ENCODE peak calls at places on chromosomes 12 and 14, in four cellular contexts. V is fibroblast of pulmonary artery, O is PC-9, J is GM13977. E is an unnamed sample.

GRCh38 chr12:132196038-132196872 is 52.0 kb downstream of the NOC4L start:
- DNase-seq in J (no peak), V (no peak), O (no peak), E (no peak)

GRCh38 chr12:38515912-38516311 is 199.3 kb downstream of the ALG10B start:
- DNase-seq in V (no peak), O (no peak), J (no peak), E (no peak)

GRCh38 chr12:43271659-43272058 is 280.3 kb downstream of the ADAMTS20 start:
- DNase-seq in V (no peak), O (no peak), J (no peak), E (no peak)

GRCh38 chr14:36221097-36221496 is 44.6 kb upstream of the PTCSC3 start:
- DNase-seq in J (no peak), O (no peak), V (no peak), E (no peak)

GRCh38 chr12:93302331-93303229 is 75.1 kb upstream of the NUDT4 start:
- DNase-seq in O (no peak), J (no peak), V (peak), E (no peak)

GRCh38 chr12:12779529-12779928 is 5.9 kb upstream of the APOLD1 start:
- DNase-seq in V (peak), J (no peak), O (no peak), E (no peak)

GRCh38 chr12:58502236-58502635 is 418.1 kb downstream of the LRIG3 start:
- DNase-seq in O (no peak), V (no peak), J (no peak), E (no peak)

GRCh38 chr12:110109837-110110535 is 14.2 kb upstream of the IFT81 start:
- DNase-seq in V (no peak), O (no peak), J (no peak), E (no peak)

GRCh38 chr12:8052679-8053078 is 13.5 kb downstream of the C3AR1 start:
- DNase-seq in V (no peak), J (no peak), O (no peak), E (no peak)

GRCh38 chr12:121992059-121992879 is 29.4 kb upstream of the BCL7A start:
- DNase-seq in J (peak), V (peak), O (peak), E (peak)

GRCh38 chr14:75562048-75562447 is 16.4 kb upstream of the FLVCR2 start:
- DNase-seq in J (no peak), O (peak), V (no peak), E (no peak)

GRCh38 chr12:104272938-104273337 is 30.6 kb upstream of the EID3 start:
- DNase-seq in O (no peak), V (no peak), J (no peak), E (no peak)

GRCh38 chr12:32069071-32069470 is 37.6 kb upstream of the BICD1 start:
- DNase-seq in O (no peak), J (no peak), V (no peak), E (no peak)

GRCh38 chr14:61149896-61150295 is 131.2 kb downstream of the TMEM30B start:
- DNase-seq in J (no peak), V (no peak), O (no peak), E (no peak)

GRCh38 chr12:124632510-124632909 is 65.1 kb upstream of the NCOR2 start:
- DNase-seq in V (peak), J (no peak), O (no peak), E (no peak)

GRCh38 chr12:124759841-124760508 is 103.7 kb downstream of the SCARB1 start:
- DNase-seq in J (no peak), O (peak), V (no peak), E (no peak)

E was measured in GM12878.